ENCODE peak calls at places on chromosomes 11 and 22, in ten cellular contexts. X, Y, F, W, G, S, L, V, C and P are unnamed samples.

GRCh38 chr22:20781272-20781990 is 7.5 kb downstream of the SERPIND1 start:
- DNase-seq in W (no peak), F (peak; percentile 21), L (no peak), G (no peak), X (no peak), Y (no peak), C (no peak), V (no peak), S (no peak), P (no peak)

GRCh38 chr11:94132152-94132558 is 3.5 kb downstream of the PANX1 start:
- DNase-seq in F (peak; percentile 94), L (no peak), X (no peak), S (no peak), C (no peak), Y (no peak), W (no peak), V (no peak), G (no peak), P (no peak)

GRCh38 chr11:130061017-130061416 is 8.7 kb upstream of the APLP2 start:
- DNase-seq in V (no peak), W (no peak), C (no peak), G (no peak), Y (no peak), X (no peak), F (no peak), L (no peak), S (no peak), P (no peak)

GRCh38 chr11:16338397-16338796 is 17.9 kb downstream of the SOX6 start:
- DNase-seq in Y (no peak), X (no peak), L (no peak), G (no peak), C (no peak), W (no peak), S (no peak), V (no peak), F (peak; percentile 91), P (no peak)

GRCh38 chr11:121467965-121468364 is 15.2 kb upstream of the SORL1-AS1 start:
- DNase-seq in L (no peak), S (no peak), G (peak; percentile 54), Y (peak; percentile 53), C (no peak), W (peak; percentile 63), V (no peak), F (no peak), X (peak; percentile 27), P (peak; percentile 72)

GRCh38 chr11:45400594-45400993 is 114.5 kb upstream of the SYT13 start:
- DNase-seq in V (no peak), S (no peak), L (no peak), X (no peak), W (no peak), G (no peak), Y (no peak), C (peak; percentile 4), F (peak; percentile 73), P (no peak)

GRCh38 chr11:128936546-128937275 is 6.0 kb downstream of the TP53AIP1 start:
- DNase-seq in S (no peak), X (no peak), G (no peak), L (no peak), F (no peak), C (no peak), V (no peak), W (no peak), Y (no peak), P (no peak)

GRCh38 chr11:32334822-32335221 is 100.5 kb downstream of the WT1 start:
- DNase-seq in G (no peak), W (no peak), Y (no peak), X (peak; percentile 53), S (no peak), C (no peak), L (no peak), F (no peak), V (peak; percentile 55), P (no peak)

GRCh38 chr11:72406536-72407507 is 27.5 kb downstream of the CLPB start:
- DNase-seq in S (no peak), W (no peak), X (no peak), L (no peak), F (no peak), Y (no peak), V (no peak), C (no peak), G (no peak), P (no peak)

DNA sequence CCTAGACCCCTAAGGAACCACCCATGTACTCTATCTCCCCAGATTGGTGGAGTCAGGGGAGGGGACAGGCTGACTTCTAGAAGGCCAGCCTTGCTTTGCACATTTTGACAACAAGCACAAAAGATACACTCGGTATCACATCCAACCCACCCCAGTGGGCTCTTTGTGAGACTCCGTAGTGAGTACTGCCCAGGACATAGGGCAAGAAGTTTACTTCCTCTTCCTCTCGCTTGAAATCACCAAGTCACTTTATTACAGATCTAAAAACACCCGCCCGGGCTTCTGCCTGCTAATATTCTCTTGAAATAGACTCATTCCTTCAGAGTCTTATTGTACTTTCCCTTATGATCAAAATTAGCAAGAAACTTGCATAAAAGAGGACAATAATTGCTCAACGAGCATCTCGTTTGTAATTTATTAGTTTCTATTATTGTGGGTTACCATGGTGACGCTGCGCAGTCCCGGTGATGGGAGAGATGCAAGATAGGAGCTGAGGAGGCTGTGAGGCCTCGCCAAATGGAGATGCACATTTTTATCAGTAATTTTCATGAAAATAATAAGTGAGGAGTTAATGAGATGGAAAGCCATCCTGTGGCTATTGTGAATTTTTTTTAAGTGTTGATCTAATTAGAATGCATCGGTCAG is 96.9 kb downstream of the FEZ1 start:
- DNase-seq in L (no peak), G (no peak), F (no peak), W (no peak), X (no peak), V (no peak), C (no peak), Y (no peak), S (no peak), P (no peak)
- H3K4me3 ChIP-seq in L (no peak overlapping the region), G (no peak overlapping the region), F (no peak overlapping the region), W (no peak overlapping the region), X (no peak overlapping the region), V (no peak overlapping the region), C (no peak overlapping the region), Y (no peak overlapping the region), S (no peak overlapping the region), P (no peak overlapping the region)

GRCh38 chr11:60629399-60629798 is 70.0 kb upstream of the MS4A8 start:
- DNase-seq in S (no peak), X (no peak), Y (no peak), C (no peak), V (no peak), L (no peak), F (no peak), W (no peak), G (no peak), P (no peak)

GRCh38 chr11:60633645-60634044 is 65.8 kb upstream of the MS4A8 start:
- DNase-seq in F (no peak), S (no peak), V (no peak), G (no peak), W (no peak), X (no peak), C (no peak), Y (no peak), L (no peak), P (no peak)

GRCh38 chr11:60634151-60634550 is 65.3 kb upstream of the MS4A8 start:
- DNase-seq in L (no peak), V (peak; percentile 1), G (no peak), F (no peak), W (no peak), Y (no peak), X (no peak), S (no peak), C (no peak), P (no peak)

DNA sequence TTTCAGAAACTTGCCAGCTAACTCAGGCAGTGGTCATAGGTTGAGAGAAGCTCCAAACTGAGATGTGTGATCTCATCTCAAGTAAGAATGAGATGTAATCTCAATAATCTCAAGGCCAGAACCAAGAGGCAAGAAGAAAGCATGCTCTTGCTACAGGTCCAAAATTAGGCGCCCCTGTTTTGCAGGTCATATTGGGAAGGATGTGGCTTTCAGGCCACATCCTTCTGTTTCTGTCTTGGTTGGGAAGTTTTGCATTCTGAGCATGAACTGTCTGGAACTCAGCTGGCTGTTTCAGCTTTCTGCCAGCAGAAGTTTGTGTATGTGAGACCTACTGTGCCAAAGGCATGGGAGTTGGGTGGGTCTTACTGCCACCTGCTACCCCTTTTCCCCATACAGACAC is 67.5 kb upstream of the MS4A8 start:
- DNase-seq in F (no peak), W (no peak), V (no peak), L (no peak), X (no peak), G (no peak), C (no peak), Y (no peak), S (no peak), P (no peak)
- H3K27ac ChIP-seq in F (no peak overlapping the region), W (no peak overlapping the region), V (no peak overlapping the region), L (no peak overlapping the region), X (no peak overlapping the region), G (no peak overlapping the region), C (no peak overlapping the region), Y (no peak overlapping the region), S (no peak overlapping the region), P (no peak overlapping the region)

DNA sequence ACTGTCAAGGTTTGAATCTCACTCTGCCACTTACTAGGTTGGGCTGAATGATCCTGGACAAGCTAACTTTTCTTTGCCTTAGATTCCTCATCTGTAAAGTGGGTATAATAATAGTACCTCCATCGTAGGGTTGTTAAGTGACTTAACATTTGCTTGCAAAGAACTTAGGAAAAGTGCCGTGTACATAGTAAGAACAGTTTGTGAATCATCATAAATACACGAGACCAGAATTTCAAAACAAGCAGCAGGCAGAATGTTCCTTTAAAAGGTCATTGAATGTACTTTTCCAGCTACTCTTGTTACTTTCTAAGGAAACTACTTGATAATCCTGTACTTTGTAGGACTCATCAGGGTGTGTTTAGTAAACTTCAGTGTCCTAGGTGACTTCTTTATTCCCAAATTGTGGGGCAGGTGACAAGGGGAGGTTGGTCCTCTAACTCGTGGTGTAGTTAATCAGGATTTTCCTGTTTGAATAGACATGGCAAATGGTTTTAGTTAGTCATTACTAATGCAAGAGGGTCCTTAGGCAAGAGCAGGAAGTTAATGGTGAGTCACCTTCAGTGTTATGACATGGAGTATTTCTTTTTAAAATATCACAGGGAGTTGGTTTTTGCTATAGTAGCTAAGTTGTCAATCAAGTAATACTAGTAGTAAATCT is 67.9 kb downstream of the YAP1 start:
- DNase-seq in G (no peak), V (peak; percentile 87), S (peak; percentile 61), C (no peak), L (no peak), W (no peak), X (no peak), Y (no peak), F (peak; percentile 94), P (no peak)
- H3K4me3 ChIP-seq in G (no peak overlapping the region), V (no peak overlapping the region), S (peak overlapping the region; percentile 10), C (no peak overlapping the region), L (no peak overlapping the region), W (no peak overlapping the region), X (no peak overlapping the region), Y (no peak overlapping the region), F (peak overlapping the region; percentile 34), P (no peak overlapping the region)

DNA sequence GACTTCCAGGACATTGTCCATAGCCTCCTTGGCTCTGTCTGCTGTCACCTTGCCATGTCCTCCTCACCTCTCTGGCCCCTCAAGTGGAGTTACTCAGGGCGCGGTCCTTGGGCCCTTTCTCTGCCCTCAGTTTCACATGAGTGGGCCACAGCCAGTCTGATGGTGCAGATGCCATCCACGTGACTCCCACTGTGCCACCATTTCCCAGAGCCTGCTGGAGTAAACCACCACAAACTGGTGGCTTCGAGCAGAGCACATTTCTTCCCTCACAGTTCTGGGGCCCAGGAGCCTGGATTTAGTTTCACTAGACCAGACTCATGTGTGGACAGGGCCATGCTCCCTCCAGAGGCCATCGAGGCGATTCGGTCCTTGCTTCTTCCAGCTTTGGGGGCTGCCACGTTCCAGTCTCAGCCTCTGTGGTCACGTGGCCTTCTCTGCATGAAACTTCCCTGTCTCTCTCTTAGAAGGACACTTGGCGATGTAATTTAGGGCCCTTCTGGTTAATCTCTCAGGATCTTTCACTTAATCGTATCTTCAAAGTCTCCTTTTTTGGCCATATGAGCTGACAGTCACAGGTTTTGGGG is 14.6 kb downstream of the SMARCB1 start:
- DNase-seq in Y (no peak), L (no peak), C (no peak), W (no peak), F (no peak), S (no peak), V (no peak), G (no peak), X (no peak), P (no peak)
- H3K27ac ChIP-seq in Y (no peak overlapping the region), L (no peak overlapping the region), C (no peak overlapping the region), W (peak overlapping the region; percentile 84), F (no peak overlapping the region), S (no peak overlapping the region), V (no peak overlapping the region), G (no peak overlapping the region), X (no peak overlapping the region), P (no peak overlapping the region)